ENCODE peak calls at places on chromosomes 16 and 17, in five cellular contexts. O is NCI-H1694 treated with DMSO at 0.1 percent for 48 hours, F is progenitor cell of endocrine pancreas, R is HTR-8/SVneo, W is heart left ventricle. V is an unnamed sample.

GRCh38 chr16:22699356-22699755 is 114.6 kb upstream of the HS3ST2 start:
- DNase-seq in O (no peak), F (no peak), R (no peak), W (no peak), V (no peak)

GRCh38 chr16:1097800-1098199 is 1.8 kb upstream of the C1QTNF8 start:
- DNase-seq in O (no peak), F (no peak), R (no peak), W (peak; percentile 84), V (no peak)

GRCh38 chr17:61425682-61426481 is 26.2 kb downstream of the TBX2 start:
- DNase-seq in O (peak; percentile 14), F (no peak), R (no peak), W (no peak), V (no peak)

GRCh38 chr17:10135539-10136257 is 62.7 kb downstream of the GAS7 start:
- DNase-seq in O (no peak), F (no peak), R (peak; percentile 36), W (peak; percentile 31), V (no peak)

GRCh38 chr16:50245417-50246298 is 20.7 kb upstream of the ADCY7 start:
- DNase-seq in O (no peak), F (peak; percentile 51), R (peak; percentile 46), W (peak; percentile 54), V (peak; percentile 67)

GRCh38 chr16:28063611-28064061 is at the start of gene GSG1L:
- DNase-seq in O (no peak), F (no peak), R (no peak), W (no peak), V (no peak)

GRCh38 chr16:49698931-49699715 is 156.8 kb downstream of the ZNF423 start:
- DNase-seq in O (no peak), F (no peak), R (no peak), W (peak; percentile 63), V (no peak)

GRCh38 chr17:39173539-39174274 is 7.7 kb upstream of the ARL5C start:
- DNase-seq in O (no peak), F (no peak), R (no peak), W (no peak), V (no peak)

GRCh38 chr17:81040791-81041337 is 5.9 kb downstream of the BAIAP2 start:
- DNase-seq in O (no peak), F (no peak), R (no peak), W (no peak), V (no peak)

GRCh38 chr17:29376667-29377268 is 13.4 kb upstream of the TAOK1 start:
- DNase-seq in O (peak; percentile 29), F (no peak), R (peak; percentile 76), W (no peak), V (no peak)

GRCh38 chr16:23148513-23149266 is 562 bp downstream of the USP31 start:
- DNase-seq in O (no peak), F (peak; percentile 10), R (peak; percentile 23), W (peak; percentile 83), V (peak; percentile 50)

GRCh38 chr17:35948092-35948491 is 4.6 kb upstream of the LYZL6 start:
- DNase-seq in O (no peak), F (no peak), R (no peak), W (no peak), V (no peak)

GRCh38 chr17:81434079-81434478 is 38.8 kb downstream of the BAHCC1 start:
- DNase-seq in O (no peak), F (no peak), R (peak; percentile 29), W (no peak), V (no peak)

GRCh38 chr16:31696968-31697743 is 169.5 kb downstream of the AHSP start:
- DNase-seq in O (peak; percentile 2), F (no peak), R (peak; percentile 62), W (no peak), V (no peak)

GRCh38 chr17:66002807-66003206 is 189.1 kb downstream of the CEP112 start:
- DNase-seq in O (no peak), F (no peak), R (no peak), W (no peak), V (no peak)

GRCh38 chr17:72702136-72702735 is 390.3 kb downstream of the SLC39A11 start:
- DNase-seq in O (no peak), F (no peak), R (peak; percentile 75), W (no peak), V (no peak)

GRCh38 chr17:20141201-20141999 is 132.2 kb downstream of the SPECC1 start:
- DNase-seq in O (no peak), F (no peak), R (no peak), W (no peak), V (no peak)